ENCODE peak calls at places on chromosomes 13 and 19, in seven cellular contexts. I is putamen, S is cardiac fibroblast, L is nephron progenitor cell, J is chondrocyte, D is neural crest cell, K is psoas muscle. G is an unnamed sample.

GRCh38 chr13:97474581-97474980 is 40.6 kb downstream of the RAP2A start:
- DNase-seq in J (no peak), L (no peak), S (peak; percentile 48), D (no peak), I (no peak), K (no peak), G (no peak)

GRCh38 chr19:8517551-8518442 is 3.8 kb upstream of the ZNF414 start:
- DNase-seq in L (no peak), J (no peak), D (no peak), S (peak; percentile 84), K (no peak), I (no peak), G (no peak)

GRCh38 chr13:22757530-22758120 is 423.2 kb upstream of the SGCG start:
- DNase-seq in I (no peak), L (no peak), K (no peak), J (no peak), S (peak; percentile 20), D (no peak), G (no peak)

GRCh38 chr19:43765109-43765876 is 10.5 kb upstream of the SMG9 start:
- DNase-seq in S (peak; percentile 87), D (no peak), L (no peak), K (peak; percentile 82), J (peak; percentile 95), I (no peak), G (peak; percentile 71)

GRCh38 chr13:21365574-21365973 is 93.5 kb downstream of the ZDHHC20 start:
- DNase-seq in L (no peak), S (no peak), K (no peak), I (no peak), J (no peak), D (no peak), G (no peak)

GRCh38 chr19:9914315-9915207 is 21.8 kb downstream of the OLFM2 start:
- DNase-seq in L (peak; percentile 86), I (no peak), S (peak; percentile 84), K (peak; percentile 72), D (peak; percentile 81), J (no peak), G (peak; percentile 90)

GRCh38 chr13:64993514-64994164 is 2236.5 kb downstream of the PCDH9 start:
- DNase-seq in L (no peak), D (no peak), K (no peak), S (no peak), I (no peak), J (no peak), G (no peak)

GRCh38 chr13:55000844-55001243 is 1972.2 kb downstream of the OLFM4 start:
- DNase-seq in S (no peak), D (no peak), K (no peak), L (no peak), J (no peak), I (no peak), G (no peak)

GRCh38 chr19:42467437-42467760 is 24.7 kb upstream of the CXCL17 start:
- DNase-seq in J (no peak), K (no peak), D (no peak), S (no peak), I (no peak), L (no peak), G (no peak)

GRCh38 chr19:7775761-7776160 is 12.7 kb downstream of the CLEC4M start:
- DNase-seq in S (no peak), K (no peak), I (no peak), L (no peak), J (no peak), D (no peak), G (no peak)

GRCh38 chr13:109785141-109785891 is 1.1 kb downstream of the IRS2 start:
- DNase-seq in S (peak; percentile 68), D (peak; percentile 36), L (peak; percentile 61), K (peak; percentile 45), I (no peak), J (peak; percentile 87), G (peak; percentile 82)

GRCh38 chr13:70874646-70875045 is 766.4 kb upstream of the KLHL1 start:
- DNase-seq in J (no peak), L (no peak), I (no peak), K (no peak), D (no peak), S (no peak), G (no peak)

GRCh38 chr13:101289764-101290163 is 126.5 kb downstream of the NALCN start:
- DNase-seq in D (peak; percentile 64), J (no peak), I (peak; percentile 58), S (peak; percentile 23), K (no peak), L (peak; percentile 80), G (no peak)